ENCODE peak calls at places on chromosomes 13 and 19, in six cellular contexts. C is AML-193, N is fibroblast of the conjunctiva, S is activated T-helper 1 cell treated with Interleukin-2 at 50 U/mL for 16 hours, F is astrocyte, L is NCI-H774. R is an unnamed sample.

GRCh38 chr19:7638802-7639465 is 2.0 kb downstream of the STXBP2 start:
- DNase-seq in N (no peak), F (no peak), S (no peak), L (no peak), C (no peak), R (no peak)

GRCh38 chr19:10007366-10007765 is 2.9 kb downstream of the COL5A3 start:
- DNase-seq in N (peak), C (no peak), F (no peak), S (no peak), L (no peak), R (no peak)

GRCh38 chr19:36163813-36164212 is 11.6 kb upstream of the COX7A1 start:
- DNase-seq in S (no peak), F (no peak), L (no peak), C (no peak), N (no peak), R (no peak)

GRCh38 chr13:106602178-106602577 is 34.2 kb upstream of the ARGLU1 start:
- DNase-seq in S (no peak), L (no peak), N (no peak), C (no peak), F (no peak), R (no peak)

GRCh38 chr19:39423258-39424086 is 11.0 kb downstream of the PLEKHG2 start:
- DNase-seq in F (no peak), C (no peak), N (no peak), S (no peak), L (no peak), R (no peak)

GRCh38 chr13:108609353-108609752 is 20.1 kb upstream of the MYO16 start:
- DNase-seq in N (no peak), F (peak), C (peak), S (no peak), L (no peak), R (no peak)

GRCh38 chr19:3284759-3285646 is 60.5 kb downstream of the CELF5 start:
- DNase-seq in N (no peak), F (peak), L (peak), S (peak), C (no peak), R (no peak)

GRCh38 chr19:49553451-49554271 is 25.9 kb downstream of the RCN3 start:
- DNase-seq in C (no peak), L (no peak), S (no peak), F (peak), N (no peak), R (no peak)

GRCh38 chr13:19910336-19911072 is 47.1 kb upstream of the ZMYM5 start:
- DNase-seq in L (no peak), C (no peak), N (no peak), S (no peak), F (peak), R (peak)

GRCh38 chr13:36362251-36362650 is 16.1 kb upstream of the SPART start:
- DNase-seq in S (no peak), N (peak), F (peak), L (no peak), C (no peak), R (no peak)

GRCh38 chr19:43847884-43848283 is 20.8 kb downstream of the ZNF283 start:
- DNase-seq in L (no peak), C (no peak), N (no peak), S (no peak), F (no peak), R (no peak)